ENCODE peak calls at places on chromosomes 2 and 18, in ten cellular contexts. H, L, S, R, T, Y, O, D, X and A are unnamed samples.
A peak's percentile ranks its signal among the peaks of the same experiment; 100 is the strongest.

GRCh38 chr2:148483675-148484074 is 160.9 kb upstream of the EPC2 start:
- DNase-seq in S (no peak), O (peak; percentile 10), D (no peak), Y (no peak), X (no peak), T (no peak), L (no peak), H (peak; percentile 15), R (no peak), A (no peak)

GRCh38 chr2:165008916-165009315 is 53.6 kb upstream of the SLC38A11 start:
- DNase-seq in Y (no peak), R (no peak), S (no peak), L (no peak), X (no peak), O (peak; percentile 69), T (peak; percentile 49), H (no peak), D (peak; percentile 98), A (peak; percentile 35)

GRCh38 chr2:230891108-230891507 is 26.4 kb downstream of the ITM2C start:
- DNase-seq in T (no peak), O (peak; percentile 11), S (no peak), X (no peak), L (no peak), D (no peak), R (no peak), Y (no peak), H (no peak), A (no peak)

GRCh38 chr18:45066868-45067267 is 386.2 kb downstream of the SETBP1 start:
- DNase-seq in L (no peak), R (no peak), S (no peak), D (no peak), H (no peak), O (no peak), T (no peak), Y (no peak), X (no peak), A (no peak)

GRCh38 chr18:26546170-26546874 is 2.0 kb downstream of the KCTD1 start:
- DNase-seq in O (peak; percentile 47), X (no peak), T (peak; percentile 25), H (peak; percentile 52), Y (no peak), D (peak; percentile 60), L (peak; percentile 12), R (no peak), S (no peak), A (no peak)

GRCh38 chr2:97546711-97547110 is 43.0 kb downstream of the ANKRD36B start:
- DNase-seq in T (peak; percentile 6), Y (no peak), R (no peak), O (no peak), S (no peak), D (no peak), L (no peak), H (no peak), X (no peak), A (no peak)

GRCh38 chr2:210195066-210195852 is 24.1 kb upstream of the KANSL1L start:
- DNase-seq in O (peak; percentile 22), Y (peak; percentile 51), D (no peak), L (peak; percentile 13), R (no peak), T (peak; percentile 60), S (peak; percentile 68), X (no peak), H (peak; percentile 76), A (peak; percentile 67)

GRCh38 chr2:37464064-37464463 is 119.6 kb downstream of the QPCT start:
- DNase-seq in S (no peak), H (no peak), L (no peak), Y (no peak), D (no peak), T (no peak), R (no peak), O (peak; percentile 46), X (no peak), A (peak; percentile 39)

GRCh38 chr2:56169521-56169920 is 14.3 kb upstream of the CCDC85A start:
- DNase-seq in S (no peak), R (no peak), Y (no peak), T (no peak), H (no peak), L (no peak), D (no peak), X (no peak), O (peak; percentile 6), A (no peak)

GRCh38 chr18:32553640-32554039 is 83.0 kb upstream of the GAREM1 start:
- DNase-seq in O (no peak), H (no peak), X (no peak), S (no peak), T (no peak), D (no peak), L (no peak), R (no peak), Y (no peak), A (no peak)

GRCh38 chr2:238727585-238728321 is 120.1 kb upstream of the TWIST2 start:
- DNase-seq in O (peak; percentile 61), R (no peak), S (no peak), T (no peak), H (peak; percentile 81), Y (no peak), D (no peak), X (no peak), L (no peak), A (peak; percentile 22)

GRCh38 chr2:169254774-169255173 is 107.6 kb downstream of the LRP2 start:
- DNase-seq in H (no peak), X (no peak), D (no peak), L (no peak), T (no peak), O (no peak), Y (no peak), S (no peak), R (no peak), A (no peak)

GRCh38 chr2:70907130-70907756 is 28.5 kb upstream of the ATP6V1B1 start:
- DNase-seq in O (no peak), X (peak; percentile 59), D (no peak), T (no peak), H (peak; percentile 45), L (no peak), Y (no peak), S (no peak), R (no peak), A (peak; percentile 9)

GRCh38 chr2:231670892-231671616 is 37.3 kb upstream of the PTMA start:
- DNase-seq in O (no peak), S (peak; percentile 72), Y (no peak), L (no peak), X (no peak), T (peak; percentile 39), H (no peak), D (no peak), R (peak; percentile 57), A (peak; percentile 55)

GRCh38 chr2:143974262-143974661 is 545.7 kb downstream of the ZEB2 start:
- DNase-seq in L (no peak), O (no peak), R (no peak), Y (no peak), X (no peak), D (no peak), T (no peak), S (no peak), H (peak; percentile 89), A (no peak)

DNA sequence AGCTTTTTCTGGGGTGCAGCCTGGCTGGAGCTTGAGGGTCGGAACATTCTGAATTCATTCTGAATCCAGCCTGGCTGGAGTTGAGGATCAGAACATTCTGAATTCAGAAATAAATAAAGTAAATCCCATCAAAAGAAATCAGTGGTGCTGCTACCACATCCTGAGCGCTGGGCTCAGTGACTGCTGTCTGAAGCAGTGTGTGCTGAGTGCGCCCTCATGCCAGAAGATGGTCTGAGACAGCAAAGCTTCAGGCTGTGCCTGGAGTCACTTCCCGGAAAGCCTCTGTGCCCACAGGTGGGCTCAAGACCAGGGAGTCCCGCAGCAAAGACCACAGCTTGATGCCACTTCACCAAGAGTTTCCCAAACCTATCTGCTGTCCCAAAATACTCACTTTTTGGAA is 187.9 kb downstream of the VAPA start:
- DNase-seq in O (no peak), L (peak; percentile 10), H (no peak), S (no peak), R (no peak), D (no peak), Y (no peak), X (no peak), T (no peak), A (no peak)
- H2AFZ ChIP-seq in O (no peak overlapping the region), L (no peak overlapping the region), H (no peak overlapping the region), S (no peak overlapping the region), R (no peak overlapping the region), D (no peak overlapping the region), Y (no peak overlapping the region), X (peak overlapping the region; percentile 90), T (no peak overlapping the region), A (no peak overlapping the region)

GRCh38 chr2:98615481-98615880 is 7.1 kb downstream of the UNC50 start:
- DNase-seq in T (no peak), L (no peak), H (no peak), D (no peak), Y (no peak), R (no peak), X (no peak), S (no peak), O (no peak), A (no peak)
- TF ChIP-seq CTCF in T (peak; percentile 29), L (peak; percentile 29), H (no peak), D (no peak), Y (no peak), R (no peak), X (no peak), S (peak; percentile 22), O (no peak), A (no peak)

DNA sequence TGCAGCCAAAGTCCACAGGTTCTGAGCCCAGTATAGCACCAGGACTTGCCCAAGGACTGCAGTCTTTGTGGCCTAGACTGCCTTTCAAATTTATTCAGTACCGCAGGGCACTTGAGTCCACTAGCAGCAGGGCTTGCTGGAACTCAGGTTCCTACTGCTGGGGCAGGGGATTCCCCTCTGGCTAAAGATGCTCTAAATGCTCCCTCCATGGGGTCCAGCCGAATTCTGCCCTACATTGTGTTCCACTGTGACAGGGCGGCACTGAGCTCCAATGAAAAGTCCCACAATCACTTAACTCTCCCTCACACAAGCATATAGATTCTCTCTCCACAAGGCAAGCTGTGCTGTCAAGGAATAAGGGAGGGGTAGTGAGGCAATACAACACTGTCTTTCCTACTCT is 518.1 kb upstream of the VRK2 start:
- DNase-seq in L (no peak), X (no peak), D (no peak), Y (no peak), S (no peak), R (no peak), O (no peak), H (no peak), T (no peak), A (no peak)
- H2AFZ ChIP-seq in L (no peak overlapping the region), X (no peak overlapping the region), D (no peak overlapping the region), Y (no peak overlapping the region), S (no peak overlapping the region), R (no peak overlapping the region), O (no peak overlapping the region), H (no peak overlapping the region), T (no peak overlapping the region), A (no peak overlapping the region)

DNA sequence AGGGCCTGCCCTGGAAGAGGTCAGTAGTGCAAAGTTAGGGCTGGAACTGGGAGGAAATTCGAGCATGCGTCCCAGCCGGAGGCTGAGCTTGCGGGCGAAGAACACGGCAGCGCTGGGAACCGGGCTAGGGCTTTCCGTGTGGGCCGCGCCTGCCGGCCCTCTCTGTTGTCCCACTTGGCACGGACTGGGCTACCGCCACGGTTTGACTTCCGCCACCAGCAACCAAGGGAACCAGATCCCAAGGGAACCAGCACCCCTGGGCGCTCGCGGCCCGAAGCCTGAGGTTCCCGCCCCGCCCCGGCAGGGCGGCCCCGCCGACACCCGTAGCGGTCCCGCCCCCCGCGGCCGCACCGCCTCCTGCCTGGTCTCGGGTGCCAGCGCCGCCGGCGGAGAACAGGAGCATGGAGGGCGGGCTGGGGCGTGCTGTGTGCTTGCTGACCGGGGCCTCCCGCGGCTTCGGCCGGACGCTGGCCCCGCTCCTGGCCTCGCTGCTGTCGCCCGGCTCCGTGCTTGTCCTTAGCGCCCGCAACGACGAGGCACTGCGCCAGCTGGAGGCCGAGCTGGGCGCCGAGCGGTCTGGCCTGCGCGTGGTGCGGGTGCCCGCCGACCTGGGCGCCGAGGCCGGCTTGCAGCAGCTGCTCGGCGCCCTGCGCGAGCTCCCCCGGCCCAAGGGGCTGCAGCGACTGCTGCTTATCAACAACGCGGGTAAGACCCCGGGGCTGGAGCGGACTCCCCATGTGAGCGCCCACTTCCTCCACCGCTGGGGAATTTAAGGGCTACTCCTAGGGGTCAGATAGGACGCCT is at the start of gene SPR:
- DNase-seq in S (no peak), Y (peak; percentile 68), O (peak; percentile 28), L (no peak), T (peak; percentile 80), R (peak; percentile 79), D (peak; percentile 74), X (peak; percentile 81), H (peak; percentile 45), A (peak; percentile 87)
- TF ChIP-seq CTCF in S (no peak), Y (peak; percentile 16), O (no peak), L (no peak), T (no peak), R (no peak), D (no peak), X (no peak), H (no peak), A (no peak)